ENCODE peak calls at places on chromosomes 13 and 19, in nine cellular contexts. U is ovary; J is cardiac muscle cell; W is lower lobe of right lung; P is GM23248; C is neural progenitor cell; T is left lung; Y is heart left ventricle; R is CD8-positive, alpha-beta T cell. V is an unnamed sample. For H3K4me1, the result is how much of the 10 kb centered on the place peaks cover.

GRCh38 chr13:26653310-26653709 is 95.8 kb downstream of the WASF3 start:
- DNase-seq in Y (no peak), W (no peak), U (no peak), J (no peak), P (peak), C (no peak), T (no peak), R (no peak), V (no peak)

GRCh38 chr13:26024558-26024957 is 27.3 kb downstream of the SHISA2 start:
- DNase-seq in J (peak), W (no peak), T (no peak), P (no peak), R (no peak), U (no peak), C (peak), Y (no peak), V (no peak)

GRCh38 chr13:78997902-78998654 is 339.1 kb upstream of the OBI1 start:
- DNase-seq in R (no peak), P (no peak), T (no peak), Y (no peak), J (no peak), C (no peak), W (no peak), U (no peak), V (no peak)

GRCh38 chr19:3324405-3324856 is 42.0 kb upstream of the NFIC start:
- DNase-seq in P (no peak), Y (peak), C (peak), U (peak), T (peak), W (peak), J (no peak), R (peak), V (peak)

GRCh38 chr13:22793598-22794134 is 387.1 kb upstream of the SGCG start:
- DNase-seq in P (no peak), R (no peak), Y (no peak), U (no peak), J (peak), W (no peak), C (no peak), T (no peak), V (no peak)

GRCh38 chr13:98448642-98448928 is 128.3 kb downstream of the STK24 start:
- DNase-seq in W (no peak), Y (no peak), C (no peak), J (no peak), P (no peak), T (no peak), U (no peak), R (no peak), V (no peak)

GRCh38 chr13:27035892-27036235 is 135.7 kb downstream of the USP12 start:
- DNase-seq in W (no peak), J (no peak), U (no peak), Y (no peak), T (no peak), C (no peak), R (no peak), P (no peak), V (no peak)

GRCh38 chr19:3302755-3303154 is 63.6 kb upstream of the NFIC start:
- DNase-seq in U (no peak), R (no peak), Y (no peak), C (no peak), T (no peak), W (no peak), J (no peak), P (no peak), V (no peak)

GRCh38 chr13:51688937-51689336 is 104.7 kb downstream of the WDFY2 start:
- DNase-seq in J (no peak), R (no peak), U (no peak), C (no peak), T (no peak), Y (no peak), P (no peak), W (no peak), V (no peak)

GRCh38 chr13:103883152-103883551 is 816.9 kb upstream of the SLC10A2 start:
- DNase-seq in C (peak), P (peak), J (peak), Y (peak), R (no peak), T (peak), U (peak), W (peak), V (peak)

GRCh38 chr19:58518261-58519086 is 1.1 kb downstream of the ZBTB45 start:
- DNase-seq in T (no peak), U (peak), P (peak), J (no peak), R (no peak), Y (no peak), W (peak), C (no peak), V (no peak)

GRCh38 chr19:7293795-7294570 is at the start of gene INSR:
- DNase-seq in U (peak), C (peak), W (peak), T (peak), J (peak), P (peak), R (peak), Y (peak), V (peak)
- H3K4me1 ChIP-seq in U (under half), C (under half), W (under half), T (under half), J (under half), P (under half), R (under half), Y (under half), V (under half)

GRCh38 chr19:39318690-39319089 is 2.0 kb downstream of the LRFN1 start:
- DNase-seq in P (no peak), R (no peak), W (no peak), J (no peak), U (no peak), Y (no peak), T (peak), C (no peak), V (no peak)

GRCh38 chr19:39317476-39317875 is 3.2 kb downstream of the LRFN1 start:
- DNase-seq in J (no peak), R (no peak), U (no peak), C (no peak), W (no peak), T (peak), Y (no peak), P (no peak), V (no peak)

GRCh38 chr19:39319892-39320168 is 833 bp downstream of the LRFN1 start:
- DNase-seq in C (no peak), Y (no peak), U (no peak), W (no peak), R (no peak), P (no peak), T (peak), J (no peak), V (no peak)

GRCh38 chr19:39318071-39318470 is 2.6 kb downstream of the LRFN1 start:
- DNase-seq in W (no peak), J (no peak), C (no peak), Y (no peak), U (no peak), P (no peak), R (no peak), T (peak), V (no peak)

DNA sequence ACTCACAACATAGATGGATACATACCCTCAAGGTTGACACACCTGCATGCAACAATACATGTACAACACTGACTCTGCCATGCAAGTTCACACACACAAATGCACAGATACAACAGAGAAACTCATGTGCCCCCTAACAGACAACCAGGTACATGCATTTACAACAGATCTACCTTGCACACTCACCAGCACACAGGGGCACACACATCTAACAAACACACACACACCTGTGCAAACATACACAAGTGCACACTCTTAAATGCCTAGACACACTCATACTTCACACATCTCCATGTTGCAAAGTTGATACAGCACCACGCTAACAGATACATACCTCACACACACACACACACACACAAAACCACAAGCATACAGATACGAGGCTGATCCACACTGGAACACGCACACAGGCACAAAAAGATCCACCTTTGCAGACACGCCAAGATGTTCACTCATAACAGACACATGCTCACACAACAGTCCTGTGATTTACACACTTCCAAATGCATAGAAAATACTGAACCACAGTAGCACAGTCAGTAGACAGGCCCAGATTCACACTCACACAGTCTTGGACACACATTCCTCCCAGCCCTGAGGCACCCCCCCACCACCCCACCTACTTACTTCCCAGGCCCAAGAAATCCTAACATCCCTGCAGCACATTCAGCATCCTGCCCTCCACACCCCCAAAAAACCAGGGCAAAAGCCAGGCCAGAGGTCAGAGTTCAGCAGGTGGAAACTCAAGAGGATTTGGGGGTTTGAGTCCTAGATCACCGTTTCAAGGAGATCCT is 1.4 kb downstream of the LRFN1 start:
- DNase-seq in P (no peak), W (no peak), T (no peak), R (no peak), Y (no peak), J (no peak), U (no peak), C (no peak), V (no peak)
- H3K4me3 ChIP-seq in P (no peak), W (no peak), T (no peak), R (no peak), Y (no peak), J (peak), U (no peak), C (peak), V (peak)

GRCh38 chr19:48963371-48964204 is 1.5 kb upstream of the FTL start:
- DNase-seq in W (peak), C (peak), J (peak), U (peak), T (peak), Y (peak), R (no peak), P (peak), V (peak)
- H3K4me1 ChIP-seq in W (half or more), C (under half), J (under half), U (under half), T (under half), Y (under half), R (half or more), P (under half), V (under half)

GRCh38 chr13:112058941-112059340 is 8.0 kb upstream of the SOX1 start:
- DNase-seq in W (no peak), Y (no peak), U (no peak), C (no peak), T (no peak), R (no peak), P (no peak), J (no peak), V (no peak)
- H3K4me3 ChIP-seq in W (no peak), Y (no peak), U (no peak), C (no peak), T (no peak), R (no peak), P (no peak), J (no peak), V (no peak)

DNA sequence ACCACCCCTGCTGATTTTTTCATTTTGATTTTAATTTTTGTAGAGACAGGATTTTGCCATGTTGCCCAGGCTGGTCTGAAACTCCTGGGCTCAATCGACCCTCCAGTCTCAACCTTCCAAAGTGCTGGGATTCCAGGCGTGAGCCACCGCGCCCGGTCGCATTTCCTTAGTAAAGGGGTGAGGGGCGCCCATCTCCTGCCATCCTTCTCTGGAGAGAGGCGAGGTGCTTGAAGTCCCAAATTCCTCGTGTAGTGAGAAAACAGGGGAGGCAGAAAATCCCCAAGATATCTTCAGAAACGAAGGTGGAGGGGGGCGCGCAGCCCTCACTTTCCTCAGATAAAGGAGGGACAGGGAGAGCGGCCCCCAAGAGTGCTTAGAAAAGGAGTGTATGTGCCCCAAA is 21.0 kb upstream of the GATAD2A start:
- DNase-seq in Y (no peak), C (no peak), J (no peak), P (no peak), W (no peak), T (no peak), R (no peak), U (no peak), V (no peak)
- H3K4me1 ChIP-seq in Y (under half), C (under half), J (under half), P (under half), W (half or more), T (under half), R (under half), U (under half), V (under half)

GRCh38 chr19:16113727-16114126 is 2.0 kb downstream of the RAB8A start:
- DNase-seq in T (no peak), W (no peak), Y (no peak), R (no peak), U (no peak), P (no peak), C (no peak), J (no peak), V (no peak)
- H3K4me3 ChIP-seq in T (no peak), W (no peak), Y (no peak), R (no peak), U (no peak), P (no peak), C (no peak), J (no peak), V (no peak)

DNA sequence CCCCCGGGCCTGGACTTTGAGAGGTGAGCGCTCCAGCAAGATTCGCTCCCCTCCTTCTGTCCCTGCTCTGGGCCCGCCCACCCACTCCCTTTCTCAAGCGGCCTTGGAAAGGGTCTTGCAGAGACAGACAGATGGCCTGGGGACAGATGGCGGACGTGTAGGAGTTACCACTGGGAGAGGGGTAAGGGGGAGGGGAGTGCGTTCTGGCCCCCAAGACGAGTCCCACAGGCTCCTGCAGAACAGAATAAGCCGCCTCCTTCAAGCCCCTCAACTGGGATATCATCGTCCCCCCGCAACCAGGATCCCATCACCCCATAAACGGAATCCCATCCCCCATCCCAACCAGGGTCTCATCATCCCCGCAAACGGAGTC is 3.6 kb upstream of the TNFAIP8L1 start:
- DNase-seq in T (no peak), J (no peak), W (no peak), P (no peak), C (peak), Y (no peak), R (no peak), U (no peak), V (no peak)
- H3K4me1 ChIP-seq in T (under half), J (under half), W (under half), P (under half), C (under half), Y (under half), R (under half), U (under half), V (under half)